ENCODE peak calls at places on chromosomes 11 and 22, in six cellular contexts. K is foreskin fibroblast, S is SK-N-SH, O is A673, A is dorsolateral prefrontal cortex, V is left ventricle myocardium inferior. D is an unnamed sample.

GRCh38 chr11:114132427-114132826 is 72.9 kb downstream of the ZBTB16 start:
- DNase-seq in A (no peak), K (peak), V (no peak), O (peak), S (no peak), D (no peak)

GRCh38 chr22:28024422-28024888 is 105.4 kb upstream of the PITPNB start:
- DNase-seq in V (peak), O (no peak), K (no peak), A (peak), S (peak), D (no peak)

GRCh38 chr11:72781313-72782080 is 12.3 kb downstream of the STARD10 start:
- DNase-seq in O (peak), V (peak), K (no peak), S (peak), A (no peak), D (no peak)

GRCh38 chr22:40479126-40479800 is 108.9 kb downstream of the SGSM3 start:
- DNase-seq in A (no peak), S (no peak), O (no peak), K (no peak), V (no peak), D (no peak)

GRCh38 chr11:12675951-12676711 is 1.9 kb downstream of the TEAD1 start:
- DNase-seq in A (no peak), O (peak), K (no peak), V (no peak), S (peak), D (no peak)

GRCh38 chr22:47446331-47446730 is 683.9 kb downstream of the TBC1D22A start:
- DNase-seq in V (no peak), S (no peak), A (no peak), O (no peak), K (no peak), D (no peak)

GRCh38 chr22:45572444-45572843 is 69.8 kb downstream of the FBLN1 start:
- DNase-seq in V (no peak), A (no peak), O (no peak), S (no peak), K (peak), D (no peak)

GRCh38 chr11:66118847-66119246 is 48.8 kb downstream of the PACS1 start:
- DNase-seq in A (no peak), S (no peak), K (no peak), O (no peak), V (no peak), D (no peak)

GRCh38 chr11:24131698-24132097 is 365.2 kb upstream of the LUZP2 start:
- DNase-seq in A (no peak), K (no peak), O (no peak), V (no peak), S (no peak), D (no peak)

GRCh38 chr22:44640618-44641155 is 61.3 kb upstream of the PRR5 start:
- DNase-seq in O (no peak), S (peak), A (no peak), K (no peak), V (no peak), D (no peak)

GRCh38 chr22:41565403-41566054 is 4.7 kb downstream of the CSDC2 start:
- DNase-seq in V (no peak), K (peak), O (peak), S (no peak), A (no peak), D (peak)

GRCh38 chr11:82246926-82247325 is 486.7 kb downstream of the FAM181B start:
- DNase-seq in V (no peak), O (no peak), K (no peak), S (no peak), A (no peak), D (no peak)

GRCh38 chr22:46638601-46639431 is 18.6 kb downstream of the GRAMD4 start:
- DNase-seq in K (peak), O (no peak), A (no peak), V (no peak), S (no peak), D (no peak)

GRCh38 chr11:19160839-19161238 is 40.9 kb downstream of the CSRP3 start:
- DNase-seq in V (no peak), O (no peak), S (no peak), A (no peak), K (no peak), D (no peak)

GRCh38 chr11:15093432-15093831 is 20.0 kb downstream of the CALCB start:
- DNase-seq in V (no peak), S (no peak), A (no peak), O (no peak), K (no peak), D (no peak)

GRCh38 chr11:123187670-123188507 is 7.2 kb downstream of the CLMP start:
- DNase-seq in V (no peak), A (no peak), O (peak), K (peak), S (no peak), D (no peak)
- H3K4me3 ChIP-seq in V (peak), A (peak), O (peak), K (peak), S (peak), D (peak)

GRCh38 chr11:130405428-130405827 is 23.0 kb downstream of the ADAMTS8 start:
- DNase-seq in K (no peak), S (no peak), V (no peak), A (no peak), O (no peak), D (no peak)

GRCh38 chr11:130403301-130403804 is 25.1 kb downstream of the ADAMTS8 start:
- DNase-seq in K (peak), V (peak), S (no peak), O (no peak), A (peak), D (peak)

GRCh38 chr11:130407978-130408377 is 20.4 kb downstream of the ADAMTS8 start:
- DNase-seq in S (no peak), V (peak), O (peak), A (peak), K (peak), D (no peak)

GRCh38 chr11:130403967-130404366 is 24.4 kb downstream of the ADAMTS8 start:
- DNase-seq in V (no peak), A (no peak), O (peak), S (no peak), K (no peak), D (no peak)

GRCh38 chr11:130404727-130405126 is 23.7 kb downstream of the ADAMTS8 start:
- DNase-seq in A (no peak), K (no peak), V (no peak), S (no peak), O (no peak), D (no peak)
- H3K4me3 ChIP-seq in A (no peak), K (no peak), V (no peak), S (no peak), O (no peak), D (no peak)

GRCh38 chr11:111601979-111602864 is at the start of gene SIK2:
- DNase-seq in A (peak), S (peak), O (peak), V (peak), K (peak), D (peak)

GRCh38 chr11:111602865-111603632 is 800 bp downstream of the SIK2 start:
- DNase-seq in S (peak), K (no peak), V (no peak), O (peak), A (no peak), D (no peak)

GRCh38 chr11:111601636-111601978 is 642 bp upstream of the SIK2 start:
- DNase-seq in S (no peak), A (no peak), V (no peak), K (no peak), O (no peak), D (no peak)

GRCh38 chr11:111596319-111596718 is 5.9 kb upstream of the SIK2 start:
- DNase-seq in K (no peak), A (no peak), O (no peak), V (no peak), S (no peak), D (no peak)

DNA sequence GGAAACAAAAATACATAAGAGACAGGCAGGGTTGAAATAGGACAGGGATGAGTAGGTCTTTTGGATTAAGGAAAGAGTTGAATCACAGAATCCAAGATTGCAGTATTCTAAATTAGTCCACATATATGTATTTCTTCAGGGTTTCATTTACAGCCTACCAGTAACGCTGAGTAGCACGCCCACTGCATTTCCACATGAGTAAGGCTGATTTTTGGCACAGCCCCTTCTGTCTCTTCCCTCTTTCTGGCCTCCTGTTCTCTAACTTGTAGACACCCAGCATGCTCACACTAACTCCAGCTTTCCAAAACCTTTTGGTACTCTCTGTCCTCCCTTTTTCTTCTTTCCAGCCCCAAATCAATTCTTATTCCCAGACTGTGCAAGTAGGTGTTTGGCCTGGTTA is 3.7 kb upstream of the SIK2 start:
- DNase-seq in A (peak), K (peak), O (no peak), V (no peak), S (no peak), D (peak)
- H3K4me3 ChIP-seq in A (no peak), K (peak), O (no peak), V (no peak), S (no peak), D (no peak)

GRCh38 chr22:42720263-42721044 is at the start of gene A4GALT:
- DNase-seq in S (peak), K (no peak), A (no peak), O (no peak), V (peak), D (no peak)
- H3K4me3 ChIP-seq in S (peak), K (peak), A (peak), O (peak), V (peak), D (peak)

DNA sequence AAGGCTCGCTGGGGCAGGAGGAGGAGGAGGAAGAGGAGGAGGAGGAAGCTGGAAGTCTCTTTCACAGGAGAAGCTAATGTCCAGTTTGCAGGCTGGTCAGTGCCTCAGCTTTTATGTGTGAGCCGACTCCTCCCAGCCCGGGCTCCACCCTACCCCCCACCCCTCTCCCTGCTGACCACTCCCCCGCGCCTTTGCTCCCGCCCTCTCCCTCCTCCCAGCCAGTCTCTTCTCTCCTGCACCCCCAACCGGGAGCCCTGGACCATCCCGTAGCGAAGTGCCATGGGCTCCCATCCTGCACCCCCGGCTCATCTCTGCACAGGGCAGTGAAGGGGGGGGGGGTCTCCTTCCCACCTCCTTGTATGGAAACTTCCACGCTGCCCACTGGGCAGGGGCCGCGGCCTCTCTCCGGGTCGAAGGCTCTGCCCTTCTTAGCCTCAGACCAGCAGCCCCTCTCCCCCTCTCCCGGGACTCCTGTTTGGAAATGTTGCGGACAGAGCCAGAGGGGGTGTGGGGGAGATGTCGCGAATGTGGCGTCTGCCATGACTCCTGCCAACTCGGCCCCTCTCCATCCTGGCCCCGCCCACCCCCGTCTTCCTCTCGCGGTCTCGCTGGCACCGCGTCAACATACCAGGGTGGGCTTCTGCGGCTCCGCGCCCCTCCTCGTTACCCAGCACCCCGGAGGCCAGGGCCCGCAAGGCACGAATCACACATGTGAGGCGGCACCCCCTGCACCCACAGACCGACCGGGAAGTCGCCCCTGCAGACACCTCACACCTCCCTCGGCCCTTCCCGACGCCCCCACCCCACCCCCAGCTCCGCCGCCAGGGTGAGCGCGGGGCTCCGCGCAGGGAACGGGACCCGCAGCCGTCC is 1.8 kb downstream of the IGF2 start:
- DNase-seq in K (peak), S (peak), V (peak), A (no peak), O (no peak), D (peak)
- H3K4me3 ChIP-seq in K (peak), S (no peak), V (peak), A (no peak), O (no peak), D (peak)

GRCh38 chr11:126157326-126158030 is 54.0 kb downstream of the RPUSD4 start:
- DNase-seq in O (no peak), A (no peak), K (no peak), S (no peak), V (no peak), D (no peak)
- H3K4me3 ChIP-seq in O (no peak), A (no peak), K (no peak), S (no peak), V (no peak), D (no peak)

D was measured in AG04450.